ENCODE peak calls at places on chromosomes 2 and 18, in five cellular contexts. H is cardiac muscle cell; P is NCI-H1105 treated with DMSO at 0.1 percent for 48 hours; X is foreskin melanocyte; T is CD8-positive, alpha-beta T cell. D is an unnamed sample.

GRCh38 chr2:176134978-176135575 is 5.6 kb downstream of the HOXD8 start:
- DNase-seq in H (no peak), P (no peak), X (no peak), T (no peak), D (peak)

GRCh38 chr18:10081477-10081876 is 167.7 kb downstream of the VAPA start:
- DNase-seq in H (peak), P (peak), X (no peak), T (no peak), D (peak)

GRCh38 chr2:134583997-134584520 is 134.7 kb downstream of the TMEM163 start:
- DNase-seq in H (no peak), P (no peak), X (no peak), T (no peak), D (no peak)

GRCh38 chr18:61606759-61607158 is 273.5 kb downstream of the CDH20 start:
- DNase-seq in H (peak), P (no peak), X (peak), T (no peak), D (no peak)

GRCh38 chr18:76553715-76554603 is 58.9 kb upstream of the ZNF516 start:
- DNase-seq in H (peak), P (no peak), X (no peak), T (no peak), D (no peak)

GRCh38 chr2:240566203-240567136 is 1.8 kb upstream of the RNPEPL1 start:
- DNase-seq in H (peak), P (peak), X (peak), T (peak), D (peak)

GRCh38 chr2:121491566-121491965 is 39.1 kb upstream of the RNU4ATAC start:
- DNase-seq in H (no peak), P (peak), X (no peak), T (no peak), D (peak)

GRCh38 chr2:71595549-71595948 is 142.2 kb downstream of the DYSF start:
- DNase-seq in H (no peak), P (no peak), X (peak), T (no peak), D (no peak)

GRCh38 chr2:172270278-172271079 is 156.9 kb upstream of the ITGA6 start:
- DNase-seq in H (no peak), P (peak), X (no peak), T (peak), D (peak)

GRCh38 chr18:13108330-13108729 is 110.2 kb upstream of the LDLRAD4 start:
- DNase-seq in H (no peak), P (no peak), X (no peak), T (no peak), D (no peak)

GRCh38 chr2:68742638-68743037 is 8.0 kb downstream of the ARHGAP25 start:
- DNase-seq in H (no peak), P (no peak), X (no peak), T (no peak), D (no peak)

GRCh38 chr2:161905389-161906046 is 168.5 kb downstream of the DPP4 start:
- DNase-seq in H (peak), P (peak), X (peak), T (no peak), D (peak)

GRCh38 chr2:97849881-97850540 is 136.6 kb downstream of the ZAP70 start:
- DNase-seq in H (no peak), P (no peak), X (no peak), T (no peak), D (no peak)

GRCh38 chr2:205883026-205883425 is 200.7 kb downstream of the NRP2 start:
- DNase-seq in H (no peak), P (no peak), X (no peak), T (no peak), D (no peak)

GRCh38 chr18:24112874-24113615 is 25.8 kb upstream of the CABYR start:
- DNase-seq in H (no peak), P (no peak), X (no peak), T (no peak), D (no peak)

GRCh38 chr2:68805025-68805424 is 66.2 kb downstream of the BMP10 start:
- DNase-seq in H (no peak), P (no peak), X (no peak), T (no peak), D (no peak)

GRCh38 chr2:1891147-1891546 is 146.8 kb upstream of the PXDN start:
- DNase-seq in H (no peak), P (no peak), X (no peak), T (no peak), D (no peak)

GRCh38 chr2:63792523-63792922 is 49.2 kb upstream of the UGP2 start:
- DNase-seq in H (peak), P (no peak), X (peak), T (no peak), D (no peak)

GRCh38 chr2:113206251-113206650 is 32.5 kb downstream of the PSD4 start:
- DNase-seq in H (no peak), P (peak), X (no peak), T (no peak), D (no peak)

GRCh38 chr18:23235860-23236259 is 100.6 kb downstream of the CABLES1 start:
- DNase-seq in H (no peak), P (no peak), X (no peak), T (no peak), D (no peak)

GRCh38 chr2:9312591-9312990 is 106.0 kb downstream of the ASAP2 start:
- DNase-seq in H (no peak), P (no peak), X (no peak), T (no peak), D (no peak)

GRCh38 chr2:26018184-26018716 is 15.6 kb upstream of the RAB10 start:
- DNase-seq in H (peak), P (peak), X (no peak), T (no peak), D (no peak)

GRCh38 chr2:128384446-128384845 is 65.8 kb upstream of the HS6ST1 start:
- DNase-seq in H (no peak), P (no peak), X (no peak), T (no peak), D (no peak)

GRCh38 chr2:97664636-97664970 is 759 bp upstream of the ACTR1B start:
- DNase-seq in H (no peak), P (no peak), X (no peak), T (no peak), D (no peak)

GRCh38 chr2:144374163-144374661 is 145.7 kb downstream of the ZEB2 start:
- DNase-seq in H (no peak), P (no peak), X (no peak), T (no peak), D (no peak)